ENCODE peak calls at places on chromosomes 4 and X, in five cellular contexts. One of them, this sample, is unnamed.

GRCh38 chr4:103498161-103499070 is 221.4 kb downstream of the TACR3 start:
- DNase-seq in B cell: no peak
- DNase-seq in breast epithelium: no peak
- DNase-seq in type B pancreatic cell: no peak
- DNase-seq in coronary artery: no peak
- DNase-seq in this sample: peak

GRCh38 chr4:155960522-155960921 is 6.9 kb upstream of the CTSO start:
- DNase-seq in B cell: no peak
- DNase-seq in breast epithelium: no peak
- DNase-seq in type B pancreatic cell: no peak
- DNase-seq in coronary artery: no peak
- DNase-seq in this sample: no peak

GRCh38 chrX:39762266-39762841 is 335.4 kb downstream of the BCOR start:
- DNase-seq in B cell: no peak
- DNase-seq in breast epithelium: no peak
- DNase-seq in type B pancreatic cell: no peak
- DNase-seq in coronary artery: no peak
- DNase-seq in this sample: no peak

GRCh38 chr4:123876640-123877039 is 480.0 kb downstream of the SPRY1 start:
- DNase-seq in B cell: no peak
- DNase-seq in breast epithelium: no peak
- DNase-seq in type B pancreatic cell: no peak
- DNase-seq in coronary artery: no peak
- DNase-seq in this sample: no peak

GRCh38 chr4:84691170-84691691 is 108.3 kb downstream of the CDS1 start:
- DNase-seq in B cell: no peak
- DNase-seq in breast epithelium: no peak
- DNase-seq in type B pancreatic cell: no peak
- DNase-seq in coronary artery: no peak
- DNase-seq in this sample: no peak

GRCh38 chr4:4990857-4991540 is 28.3 kb downstream of the CYTL1 start:
- DNase-seq in B cell: no peak
- DNase-seq in breast epithelium: no peak
- DNase-seq in type B pancreatic cell: no peak
- DNase-seq in coronary artery: peak
- DNase-seq in this sample: no peak

GRCh38 chrX:55142206-55142918 is 53.5 kb downstream of the PAGE2 start:
- DNase-seq in B cell: no peak
- DNase-seq in breast epithelium: no peak
- DNase-seq in type B pancreatic cell: no peak
- DNase-seq in coronary artery: no peak
- DNase-seq in this sample: no peak

GRCh38 chrX:110989869-110990268 is 106.1 kb upstream of the PAK3 start:
- DNase-seq in B cell: no peak
- DNase-seq in breast epithelium: no peak
- DNase-seq in type B pancreatic cell: no peak
- DNase-seq in coronary artery: no peak
- DNase-seq in this sample: no peak

GRCh38 chr4:169142906-169143305 is 127.8 kb downstream of the SH3RF1 start:
- DNase-seq in B cell: no peak
- DNase-seq in breast epithelium: no peak
- DNase-seq in type B pancreatic cell: no peak
- DNase-seq in coronary artery: no peak
- DNase-seq in this sample: no peak

GRCh38 chrX:154596290-154596929 is 11.5 kb downstream of the CTAG1A start:
- DNase-seq in B cell: no peak
- DNase-seq in breast epithelium: no peak
- DNase-seq in type B pancreatic cell: peak
- DNase-seq in coronary artery: peak
- DNase-seq in this sample: no peak

GRCh38 chrX:135389717-135390116 is 32.0 kb upstream of the SMIM10L2A start:
- DNase-seq in B cell: no peak
- DNase-seq in breast epithelium: no peak
- DNase-seq in type B pancreatic cell: no peak
- DNase-seq in coronary artery: no peak
- DNase-seq in this sample: no peak

GRCh38 chr4:147378780-147379179 is 102.1 kb upstream of the EDNRA start:
- DNase-seq in B cell: no peak
- DNase-seq in breast epithelium: no peak
- DNase-seq in type B pancreatic cell: no peak
- DNase-seq in coronary artery: no peak
- DNase-seq in this sample: no peak

GRCh38 chr4:15003441-15003890 is 1.2 kb downstream of the CPEB2 start:
- DNase-seq in B cell: peak
- DNase-seq in breast epithelium: peak
- DNase-seq in type B pancreatic cell: peak
- DNase-seq in coronary artery: peak
- DNase-seq in this sample: peak

GRCh38 chr4:3204021-3204431 is 44.9 kb upstream of the MSANTD1 start:
- DNase-seq in B cell: no peak
- DNase-seq in breast epithelium: no peak
- DNase-seq in type B pancreatic cell: no peak
- DNase-seq in coronary artery: no peak
- DNase-seq in this sample: no peak

GRCh38 chr4:164536829-164537228 is 217.1 kb upstream of the SMIM31 start:
- DNase-seq in B cell: no peak
- DNase-seq in breast epithelium: no peak
- DNase-seq in type B pancreatic cell: no peak
- DNase-seq in coronary artery: no peak
- DNase-seq in this sample: no peak

GRCh38 chrX:78650906-78651437 is 8.2 kb downstream of the RTL3 start:
- DNase-seq in B cell: no peak
- DNase-seq in breast epithelium: no peak
- DNase-seq in type B pancreatic cell: no peak
- DNase-seq in coronary artery: no peak
- DNase-seq in this sample: peak

GRCh38 chr4:59655996-59656395 is 1544.1 kb upstream of the ADGRL3 start:
- DNase-seq in B cell: no peak
- DNase-seq in breast epithelium: no peak
- DNase-seq in type B pancreatic cell: no peak
- DNase-seq in coronary artery: no peak
- DNase-seq in this sample: no peak

GRCh38 chr4:44760142-44760898 is 34.0 kb upstream of the GNPDA2 start:
- DNase-seq in B cell: no peak
- DNase-seq in breast epithelium: no peak
- DNase-seq in type B pancreatic cell: no peak
- DNase-seq in coronary artery: no peak
- DNase-seq in this sample: peak

GRCh38 chr4:124803641-124804040 is 91.1 kb upstream of the ANKRD50 start:
- DNase-seq in B cell: no peak
- DNase-seq in breast epithelium: no peak
- DNase-seq in type B pancreatic cell: no peak
- DNase-seq in coronary artery: no peak
- DNase-seq in this sample: no peak

GRCh38 chr4:48944659-48945290 is 38.2 kb upstream of the OCIAD2 start:
- DNase-seq in B cell: no peak
- DNase-seq in breast epithelium: no peak
- DNase-seq in type B pancreatic cell: no peak
- DNase-seq in coronary artery: no peak
- DNase-seq in this sample: peak

GRCh38 chrX:20059467-20060128 is 57.1 kb downstream of the MAP7D2 start:
- DNase-seq in B cell: no peak
- DNase-seq in breast epithelium: no peak
- DNase-seq in type B pancreatic cell: no peak
- DNase-seq in coronary artery: no peak
- DNase-seq in this sample: no peak

GRCh38 chr4:79823148-79823763 is 249.8 kb downstream of the ANTXR2 start:
- DNase-seq in B cell: no peak
- DNase-seq in breast epithelium: no peak
- DNase-seq in type B pancreatic cell: no peak
- DNase-seq in coronary artery: no peak
- DNase-seq in this sample: no peak

GRCh38 chr4:163344147-163345050 is 707 bp downstream of the NPY5R start:
- DNase-seq in B cell: no peak
- DNase-seq in breast epithelium: no peak
- DNase-seq in type B pancreatic cell: peak
- DNase-seq in coronary artery: no peak
- DNase-seq in this sample: no peak

GRCh38 chr4:39785031-39785430 is 87.1 kb downstream of the UBE2K start:
- DNase-seq in B cell: no peak
- DNase-seq in breast epithelium: no peak
- DNase-seq in type B pancreatic cell: no peak
- DNase-seq in coronary artery: no peak
- DNase-seq in this sample: no peak

GRCh38 chr4:25865586-25865985 is 2.8 kb upstream of the SEL1L3 start:
- DNase-seq in B cell: peak
- DNase-seq in breast epithelium: no peak
- DNase-seq in type B pancreatic cell: no peak
- DNase-seq in coronary artery: no peak
- DNase-seq in this sample: no peak

GRCh38 chrX:105114554-105115130 is 105.9 kb downstream of the TEX13A start:
- DNase-seq in B cell: no peak
- DNase-seq in breast epithelium: no peak
- DNase-seq in type B pancreatic cell: no peak
- DNase-seq in coronary artery: no peak
- DNase-seq in this sample: no peak

DNA sequence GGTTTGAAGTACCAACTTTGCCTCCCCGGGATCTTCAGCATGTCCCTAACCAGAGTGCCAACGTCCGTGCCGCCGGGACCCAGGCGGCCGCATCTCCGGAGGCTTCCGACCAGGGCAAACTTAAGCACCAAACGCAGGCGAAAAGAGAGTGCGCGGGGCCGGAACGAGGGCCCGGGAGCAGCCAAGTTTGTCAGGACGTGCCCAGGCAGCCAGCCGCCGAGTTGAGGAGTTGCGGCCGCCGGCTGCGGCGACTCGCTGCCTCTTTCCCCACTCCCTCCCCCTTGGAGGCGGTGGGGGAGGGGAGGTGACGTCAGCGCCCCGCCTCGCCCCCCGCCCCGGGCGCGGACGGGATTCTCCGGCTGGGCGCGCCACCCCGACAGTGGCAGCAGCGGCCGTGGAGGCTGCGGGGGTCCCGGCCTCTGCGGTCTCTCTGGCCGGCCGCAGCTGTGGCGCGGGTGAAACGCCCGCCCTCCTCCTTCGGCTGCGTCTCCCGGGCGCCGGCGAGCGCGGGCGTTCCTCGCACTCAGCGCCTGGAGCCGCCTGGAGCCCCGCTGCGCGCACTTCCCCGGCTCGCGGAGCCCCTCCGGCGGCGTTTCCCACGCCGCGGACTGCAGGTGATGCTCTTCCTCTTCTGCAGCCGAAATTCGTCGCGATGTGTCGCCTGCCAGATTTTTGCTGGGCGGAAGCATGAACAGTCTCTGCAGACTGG is 2.9 kb upstream of the FAT1 start:
- DNase-seq in B cell: no peak
- DNase-seq in breast epithelium: peak
- DNase-seq in type B pancreatic cell: peak
- DNase-seq in coronary artery: peak
- DNase-seq in this sample: no peak
- TF ChIP-seq CTCF in B cell: no peak
- TF ChIP-seq CTCF in breast epithelium: no peak
- TF ChIP-seq CTCF in type B pancreatic cell: no peak
- TF ChIP-seq CTCF in coronary artery: no peak
- TF ChIP-seq CTCF in this sample: no peak

DNA sequence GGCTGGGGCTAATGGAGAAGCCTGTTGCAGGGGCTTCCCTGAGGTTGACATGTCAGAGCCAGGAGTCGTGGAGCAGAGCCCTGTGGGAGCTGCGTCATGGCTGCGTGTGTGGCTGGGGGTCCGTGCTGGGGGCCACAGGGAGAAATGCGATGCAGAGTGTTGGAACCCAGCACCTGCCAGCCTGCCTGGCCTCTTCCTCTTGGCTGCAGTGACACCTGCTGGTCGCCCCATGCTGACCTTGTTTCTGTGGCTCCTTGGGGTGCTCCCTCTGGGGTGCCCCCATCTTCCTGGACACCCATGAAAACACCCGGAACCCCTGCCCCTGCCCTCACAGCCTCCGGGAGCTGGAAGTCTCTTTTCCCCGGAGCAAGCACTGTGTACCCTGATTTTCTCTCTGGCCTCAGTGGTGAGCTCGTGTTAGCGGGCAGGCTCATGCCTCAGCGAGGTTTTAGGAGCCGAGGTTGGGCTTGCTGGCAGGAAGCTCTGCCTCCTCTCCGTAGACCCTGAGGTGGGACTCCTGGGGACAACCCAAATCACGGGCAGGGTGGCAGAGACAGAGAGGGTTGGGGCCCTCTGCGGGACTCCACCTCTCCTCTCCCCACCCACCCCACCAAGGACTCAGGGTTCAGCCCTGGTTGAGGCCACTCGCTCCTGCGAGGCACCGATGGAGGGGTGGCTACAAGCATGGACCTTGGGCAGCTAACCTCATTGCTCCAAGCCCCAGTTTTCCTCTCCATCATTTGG is 103.8 kb downstream of the SORCS2 start:
- DNase-seq in B cell: no peak
- DNase-seq in breast epithelium: no peak
- DNase-seq in type B pancreatic cell: no peak
- DNase-seq in coronary artery: no peak
- DNase-seq in this sample: peak
- TF ChIP-seq CTCF in B cell: no peak
- TF ChIP-seq CTCF in breast epithelium: no peak
- TF ChIP-seq CTCF in type B pancreatic cell: peak
- TF ChIP-seq CTCF in coronary artery: no peak
- TF ChIP-seq CTCF in this sample: peak

DNA sequence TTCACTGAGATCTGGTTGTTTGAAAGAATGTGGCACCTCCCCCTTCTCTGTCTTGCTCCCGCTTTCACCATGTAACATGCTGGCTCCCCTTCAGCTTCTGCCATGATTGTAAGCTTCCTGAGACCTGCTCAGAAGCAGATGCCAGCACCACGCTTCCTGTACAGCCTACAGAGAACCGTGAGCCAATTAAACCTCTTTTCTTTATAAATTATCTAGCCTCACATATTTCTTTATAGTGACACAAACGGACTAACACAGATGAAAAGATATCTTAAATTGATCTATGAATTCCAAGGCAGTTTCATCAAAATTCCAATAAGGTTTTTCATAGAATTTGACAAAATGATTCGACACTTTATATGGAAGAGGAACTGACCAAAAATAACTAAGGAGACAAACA is 57.0 kb upstream of the OGT start:
- DNase-seq in B cell: no peak
- DNase-seq in breast epithelium: no peak
- DNase-seq in type B pancreatic cell: no peak
- DNase-seq in coronary artery: no peak
- DNase-seq in this sample: no peak
- TF ChIP-seq CTCF in B cell: no peak
- TF ChIP-seq CTCF in breast epithelium: no peak
- TF ChIP-seq CTCF in type B pancreatic cell: no peak
- TF ChIP-seq CTCF in coronary artery: no peak
- TF ChIP-seq CTCF in this sample: no peak

DNA sequence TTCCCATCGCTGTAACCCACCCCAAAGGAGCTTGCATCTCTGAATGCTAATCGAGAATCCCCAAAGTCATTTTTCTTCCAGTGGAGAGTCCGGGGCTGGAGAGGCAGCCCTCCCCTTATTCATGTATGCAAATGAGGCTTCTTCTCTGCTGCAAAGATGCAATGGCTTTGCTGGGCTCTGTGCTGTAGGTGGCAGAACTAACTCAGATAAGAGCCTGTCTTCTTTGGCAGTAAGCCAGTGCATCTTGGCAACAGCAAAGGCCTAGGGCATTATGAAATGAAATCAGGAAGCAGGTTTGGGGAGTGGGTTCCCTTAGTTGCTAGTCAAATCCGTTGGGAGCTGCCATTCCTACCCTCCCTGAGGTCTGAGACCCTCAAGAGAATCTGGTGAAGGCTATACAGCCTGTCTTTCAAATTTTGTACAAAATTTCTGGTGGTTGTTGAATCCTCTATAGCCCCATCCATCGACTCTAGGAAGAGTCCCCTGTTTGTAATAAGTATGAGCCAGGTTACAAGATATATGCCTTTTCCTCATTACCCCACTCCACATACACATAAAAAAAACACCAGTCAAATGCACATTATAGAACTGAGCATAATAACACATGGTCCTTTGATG is 290.6 kb upstream of the TAPT1 start:
- DNase-seq in B cell: no peak
- DNase-seq in breast epithelium: no peak
- DNase-seq in type B pancreatic cell: no peak
- DNase-seq in coronary artery: no peak
- DNase-seq in this sample: no peak
- TF ChIP-seq CTCF in B cell: no peak
- TF ChIP-seq CTCF in breast epithelium: no peak
- TF ChIP-seq CTCF in type B pancreatic cell: peak
- TF ChIP-seq CTCF in coronary artery: no peak
- TF ChIP-seq CTCF in this sample: no peak

This sample was measured in GM13977.